ENCODE peak calls at places on chromosomes 2 and 18, in seven cellular contexts. One of them, this sample, is unnamed.

GRCh38 chr18:72336786-72337185 is 207.4 kb downstream of the CBLN2 start:
- DNase-seq in AG10803: no peak
- DNase-seq in lung: no peak
- DNase-seq in sigmoid colon: no peak
- DNase-seq in cardiac fibroblast: no peak
- DNase-seq in Peyer's patch: no peak
- DNase-seq in CD8-positive, alpha-beta T cell: no peak
- DNase-seq in this sample: no peak

GRCh38 chr2:225083276-225083675 is 41.0 kb upstream of the DOCK10 start:
- DNase-seq in Peyer's patch: no peak
- DNase-seq in AG10803: no peak
- DNase-seq in lung: no peak
- DNase-seq in sigmoid colon: no peak
- DNase-seq in cardiac fibroblast: no peak
- DNase-seq in CD8-positive, alpha-beta T cell: no peak
- DNase-seq in this sample: no peak

GRCh38 chr2:151337643-151338042 is 19.7 kb upstream of the TNFAIP6 start:
- DNase-seq in CD8-positive, alpha-beta T cell: no peak
- DNase-seq in Peyer's patch: no peak
- DNase-seq in sigmoid colon: no peak
- DNase-seq in AG10803: peak
- DNase-seq in cardiac fibroblast: peak
- DNase-seq in lung: no peak
- DNase-seq in this sample: no peak

GRCh38 chr2:240567872-240568677 is at the start of gene RNPEPL1:
- DNase-seq in cardiac fibroblast: peak
- DNase-seq in sigmoid colon: peak
- DNase-seq in AG10803: no peak
- DNase-seq in Peyer's patch: peak
- DNase-seq in CD8-positive, alpha-beta T cell: peak
- DNase-seq in lung: no peak
- DNase-seq in this sample: peak

GRCh38 chr2:157875720-157876065 is 437 bp downstream of the ACVR1 start:
- DNase-seq in Peyer's patch: peak
- DNase-seq in lung: peak
- DNase-seq in AG10803: no peak
- DNase-seq in sigmoid colon: peak
- DNase-seq in CD8-positive, alpha-beta T cell: peak
- DNase-seq in cardiac fibroblast: no peak
- DNase-seq in this sample: peak

GRCh38 chr18:10015941-10016819 is 102.4 kb downstream of the VAPA start:
- DNase-seq in Peyer's patch: no peak
- DNase-seq in cardiac fibroblast: peak
- DNase-seq in sigmoid colon: peak
- DNase-seq in CD8-positive, alpha-beta T cell: no peak
- DNase-seq in lung: no peak
- DNase-seq in AG10803: peak
- DNase-seq in this sample: no peak

GRCh38 chr2:61460168-61460567 is 10.7 kb downstream of the USP34 start:
- DNase-seq in cardiac fibroblast: peak
- DNase-seq in lung: no peak
- DNase-seq in sigmoid colon: no peak
- DNase-seq in Peyer's patch: no peak
- DNase-seq in AG10803: peak
- DNase-seq in CD8-positive, alpha-beta T cell: no peak
- DNase-seq in this sample: no peak

GRCh38 chr2:112547333-112547732 is 5.1 kb downstream of the POLR1B start:
- DNase-seq in cardiac fibroblast: peak
- DNase-seq in lung: peak
- DNase-seq in sigmoid colon: no peak
- DNase-seq in AG10803: peak
- DNase-seq in CD8-positive, alpha-beta T cell: no peak
- DNase-seq in Peyer's patch: no peak
- DNase-seq in this sample: no peak

GRCh38 chr2:86788881-86789686 is 1.6 kb downstream of the CD8A start:
- DNase-seq in CD8-positive, alpha-beta T cell: peak
- DNase-seq in sigmoid colon: no peak
- DNase-seq in cardiac fibroblast: no peak
- DNase-seq in AG10803: no peak
- DNase-seq in lung: no peak
- DNase-seq in Peyer's patch: no peak
- DNase-seq in this sample: no peak

GRCh38 chr18:41391616-41392610 is 563.1 kb upstream of the PIK3C3 start:
- DNase-seq in sigmoid colon: no peak
- DNase-seq in lung: no peak
- DNase-seq in cardiac fibroblast: peak
- DNase-seq in CD8-positive, alpha-beta T cell: no peak
- DNase-seq in Peyer's patch: no peak
- DNase-seq in AG10803: peak
- DNase-seq in this sample: peak

GRCh38 chr2:134198006-134198634 is 55.8 kb upstream of the MGAT5 start:
- DNase-seq in Peyer's patch: no peak
- DNase-seq in cardiac fibroblast: no peak
- DNase-seq in AG10803: no peak
- DNase-seq in sigmoid colon: no peak
- DNase-seq in CD8-positive, alpha-beta T cell: no peak
- DNase-seq in lung: no peak
- DNase-seq in this sample: no peak

GRCh38 chr2:152432206-152432653 is 97.3 kb downstream of the FMNL2 start:
- DNase-seq in Peyer's patch: no peak
- DNase-seq in sigmoid colon: no peak
- DNase-seq in lung: peak
- DNase-seq in AG10803: peak
- DNase-seq in CD8-positive, alpha-beta T cell: no peak
- DNase-seq in cardiac fibroblast: peak
- DNase-seq in this sample: no peak

GRCh38 chr18:7847357-7847756 is 280.2 kb downstream of the PTPRM start:
- DNase-seq in AG10803: no peak
- DNase-seq in CD8-positive, alpha-beta T cell: no peak
- DNase-seq in lung: no peak
- DNase-seq in cardiac fibroblast: no peak
- DNase-seq in Peyer's patch: no peak
- DNase-seq in sigmoid colon: no peak
- DNase-seq in this sample: no peak

GRCh38 chr18:52694804-52695203 is 354.8 kb downstream of the DCC start:
- DNase-seq in lung: no peak
- DNase-seq in cardiac fibroblast: no peak
- DNase-seq in CD8-positive, alpha-beta T cell: no peak
- DNase-seq in Peyer's patch: no peak
- DNase-seq in AG10803: no peak
- DNase-seq in sigmoid colon: no peak
- DNase-seq in this sample: no peak

GRCh38 chr2:161139098-161139987 is 20.9 kb upstream of the TANK start:
- DNase-seq in lung: no peak
- DNase-seq in Peyer's patch: no peak
- DNase-seq in cardiac fibroblast: peak
- DNase-seq in sigmoid colon: no peak
- DNase-seq in AG10803: peak
- DNase-seq in CD8-positive, alpha-beta T cell: no peak
- DNase-seq in this sample: no peak

GRCh38 chr2:3334392-3334791 is 43.2 kb downstream of the EIPR1 start:
- DNase-seq in sigmoid colon: no peak
- DNase-seq in AG10803: peak
- DNase-seq in CD8-positive, alpha-beta T cell: no peak
- DNase-seq in Peyer's patch: no peak
- DNase-seq in cardiac fibroblast: no peak
- DNase-seq in lung: no peak
- DNase-seq in this sample: no peak

GRCh38 chr2:231111987-231112386 is 12.9 kb downstream of the HTR2B start:
- DNase-seq in lung: no peak
- DNase-seq in sigmoid colon: no peak
- DNase-seq in cardiac fibroblast: peak
- DNase-seq in CD8-positive, alpha-beta T cell: no peak
- DNase-seq in Peyer's patch: no peak
- DNase-seq in AG10803: peak
- DNase-seq in this sample: no peak

GRCh38 chr2:131039908-131040660 is 53.2 kb downstream of the FAM168B start:
- DNase-seq in lung: no peak
- DNase-seq in sigmoid colon: peak
- DNase-seq in AG10803: peak
- DNase-seq in CD8-positive, alpha-beta T cell: peak
- DNase-seq in cardiac fibroblast: peak
- DNase-seq in Peyer's patch: no peak
- DNase-seq in this sample: no peak

GRCh38 chr2:148122788-148123187 is 101.9 kb downstream of the MBD5 start:
- DNase-seq in lung: no peak
- DNase-seq in sigmoid colon: no peak
- DNase-seq in CD8-positive, alpha-beta T cell: no peak
- DNase-seq in cardiac fibroblast: peak
- DNase-seq in Peyer's patch: no peak
- DNase-seq in AG10803: peak
- DNase-seq in this sample: no peak

GRCh38 chr2:37189452-37190153 is 1.1 kb upstream of the SULT6B1 start:
- DNase-seq in CD8-positive, alpha-beta T cell: no peak
- DNase-seq in cardiac fibroblast: peak
- DNase-seq in AG10803: peak
- DNase-seq in Peyer's patch: no peak
- DNase-seq in lung: no peak
- DNase-seq in sigmoid colon: no peak
- DNase-seq in this sample: no peak

GRCh38 chr18:35697869-35698268 is 116.3 kb downstream of the GALNT1 start:
- DNase-seq in Peyer's patch: no peak
- DNase-seq in cardiac fibroblast: no peak
- DNase-seq in CD8-positive, alpha-beta T cell: no peak
- DNase-seq in sigmoid colon: no peak
- DNase-seq in lung: no peak
- DNase-seq in AG10803: peak
- DNase-seq in this sample: no peak

GRCh38 chr2:180905002-180905401 is 75.4 kb upstream of the UBE2E3 start:
- DNase-seq in sigmoid colon: no peak
- DNase-seq in Peyer's patch: no peak
- DNase-seq in CD8-positive, alpha-beta T cell: no peak
- DNase-seq in lung: no peak
- DNase-seq in AG10803: no peak
- DNase-seq in cardiac fibroblast: no peak
- DNase-seq in this sample: no peak

GRCh38 chr2:66058675-66059074 is 376.2 kb upstream of the MEIS1 start:
- DNase-seq in cardiac fibroblast: no peak
- DNase-seq in CD8-positive, alpha-beta T cell: no peak
- DNase-seq in AG10803: no peak
- DNase-seq in sigmoid colon: no peak
- DNase-seq in lung: no peak
- DNase-seq in Peyer's patch: no peak
- DNase-seq in this sample: no peak

GRCh38 chr18:3089579-3089978 is 76.6 kb upstream of the LPIN2 start:
- DNase-seq in Peyer's patch: no peak
- DNase-seq in sigmoid colon: no peak
- DNase-seq in lung: no peak
- DNase-seq in AG10803: no peak
- DNase-seq in CD8-positive, alpha-beta T cell: no peak
- DNase-seq in cardiac fibroblast: no peak
- DNase-seq in this sample: no peak
- TF ChIP-seq CTCF in Peyer's patch: no peak
- TF ChIP-seq CTCF in sigmoid colon: no peak
- TF ChIP-seq CTCF in lung: no peak
- TF ChIP-seq CTCF in AG10803: no peak
- TF ChIP-seq CTCF in CD8-positive, alpha-beta T cell: no peak
- TF ChIP-seq CTCF in cardiac fibroblast: no peak
- TF ChIP-seq CTCF in this sample: no peak

GRCh38 chr2:234997389-234997788 is 45.6 kb downstream of the SH3BP4 start:
- DNase-seq in cardiac fibroblast: no peak
- DNase-seq in sigmoid colon: peak
- DNase-seq in Peyer's patch: no peak
- DNase-seq in lung: no peak
- DNase-seq in AG10803: no peak
- DNase-seq in CD8-positive, alpha-beta T cell: no peak
- DNase-seq in this sample: no peak

GRCh38 chr2:234995332-234996007 is 43.7 kb downstream of the SH3BP4 start:
- DNase-seq in AG10803: no peak
- DNase-seq in Peyer's patch: no peak
- DNase-seq in lung: no peak
- DNase-seq in cardiac fibroblast: no peak
- DNase-seq in CD8-positive, alpha-beta T cell: no peak
- DNase-seq in sigmoid colon: peak
- DNase-seq in this sample: no peak

GRCh38 chr2:234998404-234999211 is 46.8 kb downstream of the SH3BP4 start:
- DNase-seq in AG10803: no peak
- DNase-seq in lung: no peak
- DNase-seq in CD8-positive, alpha-beta T cell: no peak
- DNase-seq in sigmoid colon: peak
- DNase-seq in Peyer's patch: no peak
- DNase-seq in cardiac fibroblast: peak
- DNase-seq in this sample: no peak

GRCh38 chr2:234996041-234996440 is 44.2 kb downstream of the SH3BP4 start:
- DNase-seq in lung: no peak
- DNase-seq in cardiac fibroblast: no peak
- DNase-seq in sigmoid colon: no peak
- DNase-seq in AG10803: no peak
- DNase-seq in CD8-positive, alpha-beta T cell: no peak
- DNase-seq in Peyer's patch: no peak
- DNase-seq in this sample: no peak

GRCh38 chr2:234996467-234997270 is 44.9 kb downstream of the SH3BP4 start:
- DNase-seq in CD8-positive, alpha-beta T cell: no peak
- DNase-seq in lung: no peak
- DNase-seq in cardiac fibroblast: peak
- DNase-seq in Peyer's patch: no peak
- DNase-seq in sigmoid colon: peak
- DNase-seq in AG10803: peak
- DNase-seq in this sample: peak
- TF ChIP-seq CTCF in CD8-positive, alpha-beta T cell: no peak
- TF ChIP-seq CTCF in lung: no peak
- TF ChIP-seq CTCF in cardiac fibroblast: peak
- TF ChIP-seq CTCF in Peyer's patch: no peak
- TF ChIP-seq CTCF in sigmoid colon: no peak
- TF ChIP-seq CTCF in AG10803: peak
- TF ChIP-seq CTCF in this sample: peak

DNA sequence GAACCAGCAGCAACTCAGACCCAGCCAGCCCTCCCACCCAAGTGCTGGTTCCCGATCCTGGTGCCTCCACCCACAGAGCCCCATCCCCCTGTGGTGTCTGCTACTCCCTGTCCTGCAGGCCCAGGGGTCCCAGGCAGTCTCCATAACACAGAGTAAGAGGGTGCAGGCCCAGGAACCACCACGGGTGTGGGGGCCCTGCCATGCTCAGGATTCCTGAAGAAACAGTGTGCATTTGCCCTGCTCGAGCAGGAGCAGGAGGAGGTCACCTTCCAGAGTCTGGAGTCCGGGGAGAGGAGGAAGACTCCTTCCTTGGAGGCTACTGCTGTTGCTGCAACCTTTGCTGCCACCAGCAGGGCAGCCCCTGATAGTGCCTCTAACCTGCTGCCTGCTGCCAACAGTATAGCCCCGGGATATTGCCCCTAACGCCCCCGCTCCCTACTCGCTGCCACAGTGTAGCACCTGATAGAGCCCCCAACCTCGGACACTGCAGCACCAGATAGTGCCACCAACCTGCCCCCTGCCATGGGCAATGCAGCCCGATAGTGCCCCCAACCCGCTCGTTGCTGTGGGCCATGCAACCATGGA is 46.8 kb upstream of the ANKRD62 start:
- DNase-seq in sigmoid colon: no peak
- DNase-seq in AG10803: no peak
- DNase-seq in cardiac fibroblast: no peak
- DNase-seq in Peyer's patch: peak
- DNase-seq in CD8-positive, alpha-beta T cell: no peak
- DNase-seq in lung: no peak
- DNase-seq in this sample: peak
- TF ChIP-seq CTCF in sigmoid colon: no peak
- TF ChIP-seq CTCF in AG10803: no peak
- TF ChIP-seq CTCF in cardiac fibroblast: peak
- TF ChIP-seq CTCF in Peyer's patch: no peak
- TF ChIP-seq CTCF in CD8-positive, alpha-beta T cell: no peak
- TF ChIP-seq CTCF in lung: no peak
- TF ChIP-seq CTCF in this sample: no peak

GRCh38 chr2:21181957-21182356 is 58.2 kb downstream of the TDRD15 start:
- DNase-seq in cardiac fibroblast: no peak
- DNase-seq in lung: no peak
- DNase-seq in Peyer's patch: no peak
- DNase-seq in AG10803: no peak
- DNase-seq in CD8-positive, alpha-beta T cell: no peak
- DNase-seq in sigmoid colon: no peak
- DNase-seq in this sample: no peak

GRCh38 chr2:21175895-21176646 is 52.3 kb downstream of the TDRD15 start:
- DNase-seq in lung: no peak
- DNase-seq in AG10803: no peak
- DNase-seq in cardiac fibroblast: peak
- DNase-seq in sigmoid colon: no peak
- DNase-seq in CD8-positive, alpha-beta T cell: no peak
- DNase-seq in Peyer's patch: no peak
- DNase-seq in this sample: no peak
- TF ChIP-seq CTCF in lung: no peak
- TF ChIP-seq CTCF in AG10803: no peak
- TF ChIP-seq CTCF in cardiac fibroblast: no peak
- TF ChIP-seq CTCF in sigmoid colon: no peak
- TF ChIP-seq CTCF in CD8-positive, alpha-beta T cell: no peak
- TF ChIP-seq CTCF in Peyer's patch: no peak
- TF ChIP-seq CTCF in this sample: peak

This sample was measured in osteocyte.